ENCODE peak calls at places on chromosomes 4 and X, in nine cellular contexts. Y is uterus, N is sigmoid colon, S is upper lobe of left lung, M is vagina, D is heart left ventricle, O is breast epithelium, R is suprapubic skin, Z is stomach. V is an unnamed sample.

GRCh38 chr4:40199179-40199670 is 2.4 kb downstream of the RHOH start:
- DNase-seq in Y (no peak), N (no peak), S (no peak), M (no peak), D (no peak), O (no peak), R (no peak), Z (no peak), V (no peak)

GRCh38 chr4:20847124-20847747 is 147.0 kb downstream of the PACRGL start:
- DNase-seq in Y (no peak), N (no peak), S (no peak), M (no peak), D (no peak), O (no peak), R (no peak), Z (no peak), V (no peak)

GRCh38 chrX:109826954-109827708 is 94.1 kb upstream of the ACSL4 start:
- DNase-seq in Y (no peak), N (no peak), S (no peak), M (no peak), D (no peak), O (no peak), R (no peak), Z (no peak), V (no peak)

GRCh38 chrX:119763175-119763574 is 4.8 kb downstream of the SOWAHD start:
- DNase-seq in Y (no peak), N (no peak), S (no peak), M (no peak), D (no peak), O (no peak), R (no peak), Z (no peak), V (peak)

GRCh38 chrX:110520053-110520452 is 161.4 kb downstream of the RTL9 start:
- DNase-seq in Y (no peak), N (no peak), S (no peak), M (no peak), D (no peak), O (no peak), R (no peak), Z (no peak), V (no peak)

GRCh38 chrX:12497832-12498591 is 293.2 kb upstream of the PRPS2 start:
- DNase-seq in Y (no peak), N (no peak), S (no peak), M (no peak), D (no peak), O (no peak), R (no peak), Z (no peak), V (no peak)

GRCh38 chr4:1098311-1098925 is 14.9 kb downstream of the RNF212 start:
- DNase-seq in Y (no peak), N (no peak), S (no peak), M (peak), D (no peak), O (peak), R (no peak), Z (no peak), V (no peak)

GRCh38 chr4:163109967-163110366 is 56.7 kb downstream of the NAF1 start:
- DNase-seq in Y (no peak), N (no peak), S (no peak), M (no peak), D (no peak), O (no peak), R (no peak), Z (no peak), V (no peak)

GRCh38 chr4:3725936-3726895 is 40.0 kb upstream of the ADRA2C start:
- DNase-seq in Y (no peak), N (no peak), S (no peak), M (no peak), D (no peak), O (no peak), R (no peak), Z (no peak), V (no peak)

GRCh38 chrX:151359931-151360871 is 36.8 kb upstream of the VMA21 start:
- DNase-seq in Y (peak), N (no peak), S (peak), M (no peak), D (no peak), O (no peak), R (no peak), Z (peak), V (peak)

GRCh38 chr4:31674313-31674947 is 954.3 kb downstream of the PCDH7 start:
- DNase-seq in Y (no peak), N (no peak), S (no peak), M (no peak), D (no peak), O (no peak), R (no peak), Z (no peak), V (no peak)

GRCh38 chrX:104135677-104136076 is 21.1 kb downstream of the SLC25A53 start:
- DNase-seq in Y (no peak), N (no peak), S (no peak), M (no peak), D (no peak), O (no peak), R (no peak), Z (no peak), V (no peak)

GRCh38 chrX:105063743-105064142 is 156.8 kb downstream of the TEX13A start:
- DNase-seq in Y (no peak), N (no peak), S (no peak), M (no peak), D (no peak), O (no peak), R (no peak), Z (no peak), V (no peak)

GRCh38 chr4:188839704-188840103 is 700.5 kb downstream of the TRIML1 start:
- DNase-seq in Y (no peak), N (no peak), S (no peak), M (no peak), D (no peak), O (no peak), R (no peak), Z (no peak), V (no peak)

GRCh38 chr4:7295201-7295916 is 103.0 kb downstream of the SORCS2 start:
- DNase-seq in Y (peak), N (peak), S (peak), M (no peak), D (peak), O (no peak), R (no peak), Z (no peak), V (no peak)

GRCh38 chrX:103734125-103734760 is 23.5 kb downstream of the TMEM31 start:
- DNase-seq in Y (no peak), N (no peak), S (no peak), M (no peak), D (no peak), O (no peak), R (no peak), Z (no peak), V (no peak)

GRCh38 chr4:70556856-70557255 is 35.2 kb upstream of the AMBN start:
- DNase-seq in Y (no peak), N (no peak), S (no peak), M (no peak), D (no peak), O (no peak), R (no peak), Z (no peak), V (no peak)

GRCh38 chr4:151983854-151984253 is 223.0 kb upstream of the GATB start:
- DNase-seq in Y (no peak), N (no peak), S (no peak), M (no peak), D (no peak), O (no peak), R (no peak), Z (no peak), V (no peak)

GRCh38 chr4:97978791-97979488 is 164.3 kb downstream of the STPG2 start:
- DNase-seq in Y (no peak), N (no peak), S (no peak), M (no peak), D (no peak), O (no peak), R (no peak), Z (no peak), V (no peak)

GRCh38 chr4:124085561-124086180 is 626.9 kb downstream of the ANKRD50 start:
- DNase-seq in Y (no peak), N (no peak), S (no peak), M (no peak), D (no peak), O (no peak), R (no peak), Z (no peak), V (no peak)

GRCh38 chr4:86451560-86452322 is 91.9 kb upstream of the MAPK10 start:
- DNase-seq in Y (no peak), N (no peak), S (no peak), M (no peak), D (no peak), O (no peak), R (no peak), Z (no peak), V (no peak)

GRCh38 chrX:118603981-118604380 is 108.4 kb downstream of the DOCK11 start:
- DNase-seq in Y (peak), N (peak), S (peak), M (no peak), D (peak), O (no peak), R (no peak), Z (peak), V (peak)

GRCh38 chr4:139988863-139989765 is 164.9 kb downstream of the MAML3 start:
- DNase-seq in Y (peak), N (peak), S (peak), M (no peak), D (no peak), O (no peak), R (no peak), Z (peak), V (peak)

GRCh38 chrX:154546354-154547244 is at the start of gene G6PD:
- DNase-seq in Y (no peak), N (no peak), S (peak), M (no peak), D (peak), O (peak), R (no peak), Z (peak), V (peak)

GRCh38 chr4:104128850-104129213 is 365.9 kb downstream of the CXXC4 start:
- DNase-seq in Y (no peak), N (no peak), S (no peak), M (no peak), D (no peak), O (no peak), R (no peak), Z (no peak), V (no peak)

GRCh38 chr4:38565271-38566199 is 98.5 kb upstream of the KLF3 start:
- DNase-seq in Y (no peak), N (peak), S (peak), M (no peak), D (peak), O (peak), R (no peak), Z (peak), V (no peak)

GRCh38 chr4:140286503-140286902 is 86.9 kb upstream of the SCOC start:
- DNase-seq in Y (peak), N (no peak), S (no peak), M (no peak), D (no peak), O (no peak), R (no peak), Z (no peak), V (no peak)

GRCh38 chr4:95506264-95506663 is 42.5 kb downstream of the UNC5C start:
- DNase-seq in Y (no peak), N (no peak), S (no peak), M (no peak), D (no peak), O (no peak), R (no peak), Z (no peak), V (peak)

GRCh38 chr4:185421366-185422124 is 4.2 kb downstream of the UFSP2 start:
- DNase-seq in Y (no peak), N (no peak), S (no peak), M (no peak), D (no peak), O (no peak), R (no peak), Z (no peak), V (no peak)

GRCh38 chr4:148444296-148445070 is 2.3 kb upstream of the NR3C2 start:
- DNase-seq in Y (peak), N (peak), S (peak), M (no peak), D (peak), O (no peak), R (peak), Z (peak), V (no peak)

GRCh38 chr4:2793920-2794706 is 1.2 kb downstream of the SH3BP2 start:
- DNase-seq in Y (peak), N (peak), S (peak), M (no peak), D (peak), O (peak), R (peak), Z (peak), V (no peak)

GRCh38 chr4:174055344-174055743 is 228.1 kb downstream of the FBXO8 start:
- DNase-seq in Y (no peak), N (no peak), S (no peak), M (no peak), D (no peak), O (no peak), R (no peak), Z (no peak), V (no peak)

GRCh38 chr4:8355864-8356565 is 84.5 kb downstream of the ACOX3 start:
- DNase-seq in Y (peak), N (peak), S (no peak), M (no peak), D (no peak), O (peak), R (peak), Z (no peak), V (no peak)

GRCh38 chrX:154815274-154815818 is 10.1 kb upstream of the MPP1 start:
- DNase-seq in Y (no peak), N (no peak), S (no peak), M (no peak), D (no peak), O (no peak), R (no peak), Z (no peak), V (no peak)

GRCh38 chr4:236028-236427 is 69.2 kb downstream of the ZNF732 start:
- DNase-seq in Y (no peak), N (no peak), S (no peak), M (no peak), D (no peak), O (no peak), R (no peak), Z (no peak), V (no peak)

GRCh38 chr4:77582151-77582550 is 23.5 kb upstream of the CXCL13 start:
- DNase-seq in Y (no peak), N (no peak), S (no peak), M (no peak), D (no peak), O (no peak), R (no peak), Z (no peak), V (no peak)

GRCh38 chr4:77582716-77583115 is 22.9 kb upstream of the CXCL13 start:
- DNase-seq in Y (no peak), N (no peak), S (no peak), M (no peak), D (no peak), O (no peak), R (no peak), Z (no peak), V (no peak)

GRCh38 chr4:77591532-77591931 is 14.1 kb upstream of the CXCL13 start:
- DNase-seq in Y (no peak), N (no peak), S (no peak), M (no peak), D (no peak), O (no peak), R (no peak), Z (no peak), V (no peak)

GRCh38 chr4:77581724-77582123 is 23.9 kb upstream of the CXCL13 start:
- DNase-seq in Y (no peak), N (no peak), S (no peak), M (no peak), D (no peak), O (no peak), R (no peak), Z (no peak), V (no peak)

DNA sequence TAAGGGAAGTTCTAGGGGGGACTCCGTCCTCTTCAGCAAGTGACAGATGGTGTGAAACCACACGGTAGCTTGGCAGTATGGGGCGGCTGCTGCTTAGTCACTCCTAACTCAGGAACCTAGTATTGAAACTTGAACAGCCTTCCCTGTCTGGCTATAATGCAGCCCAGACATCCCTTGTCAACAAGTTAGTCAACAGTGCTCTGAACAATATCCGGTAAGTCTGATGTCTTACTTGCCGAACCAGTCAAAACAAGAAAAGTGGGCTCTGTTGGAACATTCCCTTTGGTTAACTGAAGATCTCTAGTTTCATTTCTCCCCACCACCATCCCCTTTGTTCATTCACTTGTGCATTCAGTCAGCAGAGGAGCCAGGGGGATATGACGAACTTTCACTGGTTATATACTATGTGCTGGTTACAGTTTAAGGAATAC is 18.7 kb upstream of the CXCL13 start:
- DNase-seq in Y (no peak), N (no peak), S (no peak), M (no peak), D (no peak), O (no peak), R (no peak), Z (no peak), V (no peak)
- TF ChIP-seq POLR2A in Y (no peak), N (no peak), S (no peak), M (no peak), D (no peak), O (no peak), R (no peak), Z (no peak), V (no peak)

GRCh38 chr4:46393606-46394005 is 3.7 kb upstream of the GABRA2 start:
- DNase-seq in Y (no peak), N (no peak), S (no peak), M (no peak), D (no peak), O (no peak), R (no peak), Z (no peak), V (no peak)
- TF ChIP-seq POLR2A in Y (no peak), N (no peak), S (no peak), M (no peak), D (no peak), O (no peak), R (no peak), Z (no peak), V (no peak)

DNA sequence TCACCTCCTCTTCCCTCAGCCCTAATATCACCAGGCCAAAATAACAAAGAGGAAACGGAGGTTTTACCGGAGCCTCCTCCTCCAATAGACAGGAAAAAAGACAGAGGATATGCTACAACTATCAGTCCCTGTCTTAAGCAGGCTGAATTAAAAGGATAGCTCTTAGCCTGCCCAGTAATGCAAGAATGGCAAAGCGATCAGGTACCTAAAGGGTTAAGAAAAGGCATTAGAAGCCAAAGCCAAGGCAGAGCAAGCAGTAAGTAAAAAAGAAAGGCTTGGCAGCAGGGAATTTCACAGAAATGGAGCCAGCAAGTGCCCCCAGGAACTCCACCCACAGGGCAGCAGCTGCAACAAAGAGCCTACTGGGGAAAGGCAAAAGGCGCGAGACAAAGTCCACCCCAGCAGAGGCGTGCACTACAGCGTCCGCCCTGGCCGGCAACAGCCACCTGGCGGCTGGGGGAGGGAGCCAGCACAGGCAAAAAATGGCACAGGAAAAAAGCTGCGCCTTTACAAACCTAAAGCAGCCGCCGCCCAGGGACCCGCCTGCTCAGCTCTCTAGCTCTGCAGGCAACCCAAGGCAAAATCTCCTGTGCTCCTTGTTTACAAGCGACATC is 220.6 kb upstream of the ZC4H2 start:
- DNase-seq in Y (no peak), N (peak), S (peak), M (no peak), D (peak), O (no peak), R (no peak), Z (peak), V (no peak)
- TF ChIP-seq POLR2A in Y (no peak), N (no peak), S (no peak), M (no peak), D (no peak), O (no peak), R (no peak), Z (no peak), V (no peak)

DNA sequence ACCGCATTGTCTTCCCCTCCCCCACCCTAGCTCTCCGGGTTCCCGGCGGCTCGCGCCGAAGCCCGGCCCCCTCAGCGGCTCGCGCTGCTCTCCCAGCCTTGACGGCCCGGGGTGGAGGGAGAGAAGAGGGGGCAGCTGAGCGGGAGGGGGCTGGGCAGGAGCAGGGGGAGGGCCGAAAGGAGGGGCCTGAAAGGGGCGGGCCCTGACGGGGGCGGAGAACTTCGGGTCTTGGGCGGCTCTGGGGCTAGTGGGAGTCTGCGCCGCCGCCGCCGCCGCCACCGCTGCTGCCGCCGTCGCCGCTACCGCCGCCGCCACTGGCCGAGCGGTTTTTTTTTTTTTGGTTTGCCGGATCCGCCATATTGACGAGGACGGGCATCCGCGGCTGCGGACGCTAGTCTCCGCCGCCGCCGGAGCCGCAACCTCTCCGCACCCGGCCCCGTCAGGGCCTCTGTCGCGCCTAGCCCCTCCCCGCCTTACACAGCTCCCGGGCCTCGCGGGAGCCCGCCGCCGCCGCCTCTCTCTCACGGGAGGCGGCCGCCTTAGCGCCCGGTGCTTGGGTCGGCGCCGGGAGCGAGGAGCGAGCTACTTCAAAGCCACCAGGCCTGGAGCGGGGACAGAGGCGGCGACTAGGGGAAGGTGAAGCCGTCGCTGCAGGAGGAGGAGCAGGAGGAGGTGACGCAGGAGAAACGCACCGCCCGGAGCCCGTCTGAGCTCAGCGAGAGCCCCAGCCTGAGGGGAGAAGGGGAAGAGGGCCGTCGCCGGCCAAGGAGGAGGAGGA is at the start of gene USP9X:
- DNase-seq in Y (peak), N (peak), S (peak), M (no peak), D (peak), O (peak), R (peak), Z (peak), V (peak)
- TF ChIP-seq POLR2A in Y (peak), N (peak), S (peak), M (peak), D (no peak), O (no peak), R (peak), Z (no peak), V (peak)

GRCh38 chrX:3345281-3346081 is 971 bp downstream of the MXRA5 start:
- DNase-seq in Y (peak), N (peak), S (peak), M (no peak), D (peak), O (peak), R (no peak), Z (peak), V (peak)
- TF ChIP-seq POLR2A in Y (no peak), N (no peak), S (no peak), M (no peak), D (no peak), O (no peak), R (no peak), Z (no peak), V (no peak)

GRCh38 chr4:77818077-77818666 is 996 bp downstream of the CNOT6L start:
- DNase-seq in Y (peak), N (peak), S (peak), M (no peak), D (peak), O (peak), R (peak), Z (peak), V (peak)
- TF ChIP-seq POLR2A in Y (no peak), N (no peak), S (no peak), M (no peak), D (no peak), O (no peak), R (no peak), Z (no peak), V (no peak)

DNA sequence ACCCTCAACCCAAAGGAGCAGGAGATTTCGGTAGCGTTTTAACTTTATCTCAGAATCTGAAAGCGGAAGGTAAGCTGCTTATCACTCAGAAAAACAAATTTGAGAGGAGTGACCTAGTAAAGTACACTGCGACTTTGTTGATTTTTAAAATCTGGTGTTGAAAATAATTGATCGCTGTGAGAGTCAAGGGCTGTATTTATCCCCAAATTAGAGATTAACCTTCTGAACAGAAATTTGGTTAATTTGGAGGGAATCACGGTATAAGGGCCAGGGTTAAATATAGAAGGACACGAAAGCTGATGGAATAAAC is 212 bp downstream of the CLCN4 start:
- DNase-seq in Y (no peak), N (no peak), S (no peak), M (no peak), D (no peak), O (no peak), R (no peak), Z (no peak), V (no peak)
- TF ChIP-seq POLR2A in Y (no peak), N (no peak), S (no peak), M (no peak), D (no peak), O (no peak), R (no peak), Z (no peak), V (no peak)

V was measured in H54.